ENCODE peak calls at places on chromosomes 7 and 10, in five cellular contexts. One of them, this sample, is unnamed.

GRCh38 chr10:62437696-62438095 is 63.5 kb downstream of the ZNF365 start:
- DNase-seq in HepG2: peak; percentile 41
- DNase-seq in A549: peak; percentile 40
- DNase-seq in GM12878: no peak
- DNase-seq in K562: peak; percentile 62
- DNase-seq in this sample: peak; percentile 80

GRCh38 chr10:99292159-99292558 is 37.0 kb upstream of the CNNM1 start:
- DNase-seq in HepG2: no peak
- DNase-seq in A549: no peak
- DNase-seq in GM12878: no peak
- DNase-seq in K562: no peak
- DNase-seq in this sample: no peak

GRCh38 chr7:55733584-55733983 is 129.0 kb downstream of the SEPTIN14 start:
- DNase-seq in HepG2: no peak
- DNase-seq in A549: no peak
- DNase-seq in GM12878: no peak
- DNase-seq in K562: no peak
- DNase-seq in this sample: peak; percentile 31

GRCh38 chr10:99172130-99172738 is 63.4 kb downstream of the HPSE2 start:
- DNase-seq in HepG2: peak; percentile 32
- DNase-seq in A549: peak; percentile 49
- DNase-seq in GM12878: no peak
- DNase-seq in K562: peak; percentile 14
- DNase-seq in this sample: peak; percentile 79

GRCh38 chr10:123157210-123157609 is 3.0 kb downstream of the BUB3 start:
- DNase-seq in HepG2: peak; percentile 67
- DNase-seq in A549: no peak
- DNase-seq in GM12878: no peak
- DNase-seq in K562: no peak
- DNase-seq in this sample: no peak

GRCh38 chr7:155470686-155471638 is 13.0 kb downstream of the EN2 start:
- DNase-seq in HepG2: no peak
- DNase-seq in A549: no peak
- DNase-seq in GM12878: no peak
- DNase-seq in K562: no peak
- DNase-seq in this sample: peak; percentile 27

GRCh38 chr10:122462533-122463465 is 1.4 kb downstream of the HTRA1 start:
- DNase-seq in HepG2: no peak
- DNase-seq in A549: no peak
- DNase-seq in GM12878: no peak
- DNase-seq in K562: no peak
- DNase-seq in this sample: no peak

GRCh38 chr7:79050592-79050991 is 402.9 kb downstream of the MAGI2 start:
- DNase-seq in HepG2: no peak
- DNase-seq in A549: no peak
- DNase-seq in GM12878: no peak
- DNase-seq in K562: no peak
- DNase-seq in this sample: no peak

GRCh38 chr10:6065845-6066244 is 3.7 kb upstream of the IL2RA start:
- DNase-seq in HepG2: no peak
- DNase-seq in A549: no peak
- DNase-seq in GM12878: no peak
- DNase-seq in K562: no peak
- DNase-seq in this sample: no peak

GRCh38 chr10:110324805-110325280 is 20.1 kb upstream of the SMNDC1 start:
- DNase-seq in HepG2: no peak
- DNase-seq in A549: no peak
- DNase-seq in GM12878: peak; percentile 65
- DNase-seq in K562: no peak
- DNase-seq in this sample: no peak

GRCh38 chr7:112069879-112070321 is 136.3 kb downstream of the DOCK4 start:
- DNase-seq in HepG2: no peak
- DNase-seq in A549: no peak
- DNase-seq in GM12878: no peak
- DNase-seq in K562: no peak
- DNase-seq in this sample: no peak

GRCh38 chr7:24812313-24812945 is 55.2 kb upstream of the GSDME start:
- DNase-seq in HepG2: peak; percentile 46
- DNase-seq in A549: peak; percentile 50
- DNase-seq in GM12878: no peak
- DNase-seq in K562: peak; percentile 60
- DNase-seq in this sample: peak; percentile 72

GRCh38 chr10:100022403-100022802 is 12.7 kb upstream of the DNMBP start:
- DNase-seq in HepG2: no peak
- DNase-seq in A549: no peak
- DNase-seq in GM12878: no peak
- DNase-seq in K562: no peak
- DNase-seq in this sample: no peak

GRCh38 chr10:99788598-99789259 is 6.3 kb downstream of the ABCC2 start:
- DNase-seq in HepG2: no peak
- DNase-seq in A549: no peak
- DNase-seq in GM12878: no peak
- DNase-seq in K562: no peak
- DNase-seq in this sample: no peak

GRCh38 chr10:132307823-132308587 is at the start of gene STK32C:
- DNase-seq in HepG2: peak; percentile 68
- DNase-seq in A549: peak; percentile 90
- DNase-seq in GM12878: no peak
- DNase-seq in K562: peak; percentile 96
- DNase-seq in this sample: peak; percentile 93

GRCh38 chr10:119131512-119132240 is 27.8 kb downstream of the DENND10 start:
- DNase-seq in HepG2: no peak
- DNase-seq in A549: no peak
- DNase-seq in GM12878: peak; percentile 45
- DNase-seq in K562: no peak
- DNase-seq in this sample: no peak

GRCh38 chr7:71733108-71733870 is 601.3 kb downstream of the GALNT17 start:
- DNase-seq in HepG2: peak; percentile 52
- DNase-seq in A549: peak; percentile 44
- DNase-seq in GM12878: no peak
- DNase-seq in K562: peak; percentile 88
- DNase-seq in this sample: peak; percentile 98

GRCh38 chr7:80095545-80095944 is 39.1 kb upstream of the GNAI1 start:
- DNase-seq in HepG2: no peak
- DNase-seq in A549: no peak
- DNase-seq in GM12878: no peak
- DNase-seq in K562: no peak
- DNase-seq in this sample: peak; percentile 23

DNA sequence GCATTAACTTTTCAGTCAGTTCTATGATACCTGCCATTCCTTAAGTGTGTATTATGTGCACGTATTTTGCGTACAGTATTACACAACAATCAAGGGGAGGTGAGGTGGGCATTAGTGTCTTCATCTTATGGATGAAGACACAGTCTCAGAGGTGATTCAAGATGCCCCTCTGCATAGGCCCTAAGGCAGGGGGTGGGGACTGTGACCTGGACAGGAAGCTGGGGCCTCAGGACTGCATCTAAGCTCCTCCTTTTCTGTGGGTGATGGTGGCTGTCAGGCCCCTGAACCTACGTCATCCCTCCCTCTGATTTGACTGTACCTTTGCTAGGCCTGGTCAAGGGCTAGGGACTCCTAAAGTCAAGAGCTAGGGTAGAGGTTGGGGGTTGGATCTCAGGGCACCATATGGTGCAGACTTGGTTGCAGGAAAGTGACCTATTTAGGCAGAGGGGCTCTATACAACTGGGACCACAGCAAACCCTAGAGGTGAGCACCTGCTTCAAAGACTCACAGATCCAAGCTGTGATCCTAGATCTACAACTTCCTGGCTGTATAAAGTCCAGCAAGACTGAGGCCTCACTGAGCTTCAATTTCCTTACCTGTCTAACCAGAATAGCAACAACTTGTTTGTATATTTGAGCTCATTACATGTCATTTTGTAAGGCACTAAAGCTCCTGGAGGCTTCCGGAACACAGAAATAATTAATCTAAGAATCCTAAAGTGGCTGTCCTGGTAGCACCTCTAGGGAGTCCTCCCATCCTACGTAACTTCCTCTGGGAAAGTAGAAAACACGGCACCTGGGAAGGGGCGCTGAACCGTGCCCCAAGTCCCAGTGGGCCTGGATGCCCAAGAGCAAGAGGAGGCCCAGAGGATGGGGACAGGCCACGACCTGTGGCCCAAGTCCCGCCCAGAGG is 39.1 kb downstream of the HK1 start:
- DNase-seq in HepG2: no peak
- DNase-seq in A549: no peak
- DNase-seq in GM12878: no peak
- DNase-seq in K562: peak; percentile 84
- DNase-seq in this sample: no peak
- H3K4me3 ChIP-seq in HepG2: no peak overlapping the region
- H3K4me3 ChIP-seq in A549: peak overlapping the region; percentile 86
- H3K4me3 ChIP-seq in GM12878: peak overlapping the region; percentile 93
- H3K4me3 ChIP-seq in K562: peak overlapping the region; percentile 61
- H3K4me3 ChIP-seq in this sample: peak overlapping the region; percentile 99

GRCh38 chr10:59064759-59065498 is 111.5 kb upstream of the PHYHIPL start:
- DNase-seq in HepG2: no peak
- DNase-seq in A549: no peak
- DNase-seq in GM12878: no peak
- DNase-seq in K562: no peak
- DNase-seq in this sample: no peak

GRCh38 chr10:59060852-59061251 is 115.6 kb upstream of the PHYHIPL start:
- DNase-seq in HepG2: no peak
- DNase-seq in A549: no peak
- DNase-seq in GM12878: peak; percentile 53
- DNase-seq in K562: no peak
- DNase-seq in this sample: no peak

GRCh38 chr10:59063491-59063890 is 113.0 kb upstream of the PHYHIPL start:
- DNase-seq in HepG2: no peak
- DNase-seq in A549: no peak
- DNase-seq in GM12878: no peak
- DNase-seq in K562: no peak
- DNase-seq in this sample: no peak

GRCh38 chr10:59068581-59069191 is 107.8 kb upstream of the PHYHIPL start:
- DNase-seq in HepG2: no peak
- DNase-seq in A549: no peak
- DNase-seq in GM12878: peak; percentile 26
- DNase-seq in K562: no peak
- DNase-seq in this sample: no peak

DNA sequence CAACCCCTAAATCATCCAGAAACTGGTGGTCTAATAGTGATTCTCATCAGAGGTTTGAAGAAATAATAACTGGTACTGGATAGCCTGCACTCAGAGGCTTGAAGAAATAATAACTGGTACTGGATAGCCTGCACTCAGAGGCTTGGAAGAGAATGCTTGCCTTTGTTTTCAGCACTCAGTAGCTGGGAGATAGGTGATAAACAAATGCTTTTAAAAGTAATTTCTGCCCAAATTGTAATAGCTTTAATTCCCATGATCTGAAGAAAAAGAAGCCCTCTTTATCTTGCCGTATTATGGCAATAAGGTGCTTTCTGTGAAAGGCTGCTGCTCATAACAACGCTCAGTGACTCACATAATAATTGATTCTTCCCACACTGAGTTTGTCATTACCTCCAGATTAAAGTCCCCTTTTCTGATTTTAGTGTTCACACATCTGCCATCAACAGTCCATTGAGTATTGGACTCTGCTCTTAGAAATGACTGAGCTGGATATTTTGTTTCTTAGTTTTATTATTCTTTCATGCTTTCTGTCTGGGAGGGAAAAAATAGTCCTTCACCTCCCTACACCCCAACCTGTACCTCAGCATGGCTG is 112.2 kb upstream of the PHYHIPL start:
- DNase-seq in HepG2: peak; percentile 45
- DNase-seq in A549: no peak
- DNase-seq in GM12878: no peak
- DNase-seq in K562: no peak
- DNase-seq in this sample: no peak
- TF ChIP-seq JUNB in HepG2: no peak
- TF ChIP-seq JUNB in A549: no peak
- TF ChIP-seq JUNB in GM12878: no peak
- TF ChIP-seq JUNB in K562: no peak
- TF ChIP-seq JUNB in this sample: no peak

GRCh38 chr10:16521311-16522016 is at the start of gene C1QL3:
- DNase-seq in HepG2: no peak
- DNase-seq in A549: no peak
- DNase-seq in GM12878: no peak
- DNase-seq in K562: no peak
- DNase-seq in this sample: peak; percentile 79
- H3K4me3 ChIP-seq in HepG2: peak within 1 kb of the TSS; percentile 48
- H3K4me3 ChIP-seq in A549: no peak within 1 kb of the TSS
- H3K4me3 ChIP-seq in GM12878: peak within 1 kb of the TSS; percentile 62
- H3K4me3 ChIP-seq in K562: no peak within 1 kb of the TSS
- H3K4me3 ChIP-seq in this sample: peak within 1 kb of the TSS; percentile 80

DNA sequence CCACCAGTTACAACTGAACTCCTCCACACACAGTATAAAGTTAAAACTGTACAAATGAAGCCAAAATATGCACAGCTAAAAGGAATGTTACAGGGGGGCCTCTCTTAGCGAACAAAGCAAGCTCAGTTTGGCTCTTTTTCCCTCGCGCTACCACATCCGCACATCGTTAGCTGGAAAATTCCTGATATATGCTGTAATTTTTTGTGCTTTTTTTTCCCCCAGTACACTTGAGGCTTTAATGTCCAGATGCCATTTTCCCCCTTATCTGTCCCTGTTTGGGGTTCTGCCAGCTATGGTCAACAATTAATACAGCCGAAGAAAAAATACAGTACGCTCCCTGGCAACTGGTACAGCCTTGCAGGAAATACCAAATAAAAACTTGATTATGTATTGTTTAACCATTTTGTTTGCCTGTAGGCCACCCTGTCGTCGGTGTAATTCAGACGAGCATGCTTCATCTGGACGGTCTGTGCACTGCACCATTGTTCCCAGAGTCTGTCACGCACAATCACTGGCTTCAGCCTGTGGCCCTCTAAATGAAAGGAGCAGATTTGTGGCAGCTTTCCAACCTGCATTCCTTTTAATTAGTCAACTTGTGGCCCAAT is 108.1 kb upstream of the FAM133B start:
- DNase-seq in HepG2: peak; percentile 32
- DNase-seq in A549: peak; percentile 34
- DNase-seq in GM12878: no peak
- DNase-seq in K562: no peak
- DNase-seq in this sample: no peak
- TF ChIP-seq JUNB in HepG2: no peak
- TF ChIP-seq JUNB in A549: no peak
- TF ChIP-seq JUNB in GM12878: no peak
- TF ChIP-seq JUNB in K562: no peak
- TF ChIP-seq JUNB in this sample: no peak

DNA sequence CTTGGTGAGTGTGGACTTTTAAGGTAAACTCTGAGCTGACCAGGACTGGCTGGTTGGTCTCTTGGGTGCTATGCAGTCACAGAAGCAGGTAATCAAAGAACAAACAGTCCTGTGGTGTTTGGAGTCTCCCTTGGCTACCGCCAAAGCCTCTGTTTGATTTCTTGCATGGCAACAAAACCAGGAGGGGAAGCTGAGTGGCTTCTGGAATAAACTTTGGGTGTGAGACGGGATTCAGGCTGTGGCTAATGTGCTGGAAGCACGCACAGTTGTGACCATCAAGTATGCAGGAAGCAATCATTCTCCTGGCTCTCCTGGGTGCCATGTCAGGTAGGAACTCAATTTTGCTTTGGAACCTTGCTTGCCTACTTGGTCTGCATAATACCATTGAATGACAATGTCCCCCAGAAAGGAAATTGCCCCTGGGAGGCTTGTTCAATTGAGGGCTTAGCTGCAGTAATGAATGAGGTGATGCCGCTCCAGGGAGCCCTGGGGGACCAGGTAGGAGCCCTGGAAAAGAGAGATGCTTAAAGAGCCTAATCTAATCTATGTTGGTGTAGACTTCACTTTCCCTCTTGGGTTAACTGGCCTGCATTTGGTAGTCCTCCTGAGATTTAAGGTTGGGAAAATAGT is at the start of gene CDHR3:
- DNase-seq in HepG2: peak; percentile 28
- DNase-seq in A549: no peak
- DNase-seq in GM12878: no peak
- DNase-seq in K562: no peak
- DNase-seq in this sample: no peak
- H3K4me3 ChIP-seq in HepG2: no peak within 1 kb of the TSS
- H3K4me3 ChIP-seq in A549: no peak within 1 kb of the TSS
- H3K4me3 ChIP-seq in GM12878: no peak within 1 kb of the TSS
- H3K4me3 ChIP-seq in K562: no peak within 1 kb of the TSS
- H3K4me3 ChIP-seq in this sample: no peak within 1 kb of the TSS